ENCODE peak calls at places on chromosome 11, in five cellular contexts. C is GM12878, K is SK-N-SH, T is HepG2, N is K562. Y is an unnamed sample.
A peak's percentile ranks its signal among the peaks of the same experiment; 100 is the strongest.

GRCh38 chr11:8067567-8067928 is 13.5 kb upstream of the TUB start:
- DNase-seq in C (no peak), K (no peak), T (no peak), N (no peak), Y (no peak)

GRCh38 chr11:68200639-68201038 is 12.5 kb downstream of the KMT5B start:
- DNase-seq in C (no peak), K (no peak), T (no peak), N (no peak), Y (no peak)

GRCh38 chr11:64469288-64469687 is 110.3 kb downstream of the RPS6KA4 start:
- DNase-seq in C (no peak), K (no peak), T (no peak), N (no peak), Y (no peak)

GRCh38 chr11:106304274-106304673 is 226.8 kb downstream of the AASDHPPT start:
- DNase-seq in C (no peak), K (no peak), T (no peak), N (no peak), Y (no peak)

GRCh38 chr11:108432783-108433182 is 34.5 kb downstream of the C11orf65 start:
- DNase-seq in C (no peak), K (no peak), T (no peak), N (no peak), Y (no peak)

GRCh38 chr11:29019960-29020683 is 911.9 kb downstream of the METTL15 start:
- DNase-seq in C (no peak), K (no peak), T (no peak), N (no peak), Y (no peak)

GRCh38 chr11:2904153-2905052 is 18.8 kb upstream of the CDKN1C start:
- DNase-seq in C (no peak), K (no peak), T (no peak), N (no peak), Y (no peak)

GRCh38 chr11:7413961-7414728 is 71.2 kb upstream of the OLFML1 start:
- DNase-seq in C (no peak), K (no peak), T (peak; percentile 2), N (no peak), Y (no peak)

GRCh38 chr11:89495951-89496350 is 4.8 kb upstream of the NOX4 start:
- DNase-seq in C (no peak), K (no peak), T (no peak), N (no peak), Y (no peak)

GRCh38 chr11:27485930-27486773 is 13.6 kb upstream of the LGR4 start:
- DNase-seq in C (no peak), K (peak; percentile 40), T (peak; percentile 54), N (peak; percentile 45), Y (no peak)

GRCh38 chr11:14388352-14388751 is 29.4 kb upstream of the RRAS2 start:
- DNase-seq in C (no peak), K (no peak), T (no peak), N (no peak), Y (no peak)

GRCh38 chr11:72805214-72805613 is 9.0 kb upstream of the ATG16L2 start:
- DNase-seq in C (no peak), K (no peak), T (no peak), N (no peak), Y (no peak)

GRCh38 chr11:105148241-105148640 is 8.7 kb upstream of the CARD18 start:
- DNase-seq in C (no peak), K (no peak), T (no peak), N (no peak), Y (no peak)

GRCh38 chr11:123202155-123202714 is 7.2 kb upstream of the CLMP start:
- DNase-seq in C (no peak), K (peak; percentile 59), T (no peak), N (no peak), Y (no peak)

GRCh38 chr11:110026823-110027626 is 66.2 kb upstream of the ZC3H12C start:
- DNase-seq in C (peak; percentile 99), K (no peak), T (no peak), N (no peak), Y (no peak)

GRCh38 chr11:75431533-75432525 is 1.2 kb downstream of the KLHL35 start:
- DNase-seq in C (no peak), K (peak; percentile 55), T (no peak), N (no peak), Y (no peak)

GRCh38 chr11:113806403-113806802 is 26.8 kb downstream of the CLDN25 start:
- DNase-seq in C (no peak), K (peak; percentile 33), T (peak; percentile 64), N (peak; percentile 38), Y (peak; percentile 57)
- TF ChIP-seq FOXM1 in C (no peak), K (no peak), T (no peak), N (no peak), Y (no peak)

DNA sequence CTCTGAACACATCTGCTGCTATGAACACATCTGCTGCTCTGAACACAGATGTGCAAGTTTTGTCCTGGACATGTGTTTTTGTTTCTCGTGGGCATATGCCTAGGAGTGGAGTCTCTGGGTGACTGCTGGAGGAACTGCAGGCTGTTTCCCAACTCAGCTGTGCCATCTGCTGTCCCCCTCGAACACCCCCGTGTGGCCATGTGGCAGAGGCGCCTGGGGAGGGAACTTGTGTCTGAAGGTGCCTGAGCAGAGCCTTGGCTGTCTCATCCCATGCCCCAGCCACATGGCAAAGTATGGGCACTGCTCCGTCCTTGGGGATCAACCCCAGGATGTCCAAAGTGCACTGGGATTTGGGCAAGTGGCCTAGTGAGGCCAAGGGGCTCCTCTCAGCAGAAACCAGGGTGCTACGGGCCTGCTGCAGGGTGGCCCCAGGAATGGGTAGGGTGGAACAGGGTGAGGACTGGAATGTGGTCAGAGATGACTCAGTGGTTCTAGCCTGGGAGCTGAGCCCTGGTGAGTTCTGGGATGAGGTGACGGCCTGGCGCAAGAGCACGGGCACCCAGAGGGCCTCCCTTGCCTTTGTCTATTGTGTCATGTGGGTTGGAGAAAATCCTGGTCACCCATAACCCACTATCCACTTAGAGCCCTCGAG is 14.7 kb downstream of the GATD1 start:
- DNase-seq in C (no peak), K (peak; percentile 82), T (no peak), N (peak; percentile 40), Y (no peak)
- TF ChIP-seq FOXM1 in C (no peak), K (no peak), T (no peak), N (no peak), Y (no peak)

DNA sequence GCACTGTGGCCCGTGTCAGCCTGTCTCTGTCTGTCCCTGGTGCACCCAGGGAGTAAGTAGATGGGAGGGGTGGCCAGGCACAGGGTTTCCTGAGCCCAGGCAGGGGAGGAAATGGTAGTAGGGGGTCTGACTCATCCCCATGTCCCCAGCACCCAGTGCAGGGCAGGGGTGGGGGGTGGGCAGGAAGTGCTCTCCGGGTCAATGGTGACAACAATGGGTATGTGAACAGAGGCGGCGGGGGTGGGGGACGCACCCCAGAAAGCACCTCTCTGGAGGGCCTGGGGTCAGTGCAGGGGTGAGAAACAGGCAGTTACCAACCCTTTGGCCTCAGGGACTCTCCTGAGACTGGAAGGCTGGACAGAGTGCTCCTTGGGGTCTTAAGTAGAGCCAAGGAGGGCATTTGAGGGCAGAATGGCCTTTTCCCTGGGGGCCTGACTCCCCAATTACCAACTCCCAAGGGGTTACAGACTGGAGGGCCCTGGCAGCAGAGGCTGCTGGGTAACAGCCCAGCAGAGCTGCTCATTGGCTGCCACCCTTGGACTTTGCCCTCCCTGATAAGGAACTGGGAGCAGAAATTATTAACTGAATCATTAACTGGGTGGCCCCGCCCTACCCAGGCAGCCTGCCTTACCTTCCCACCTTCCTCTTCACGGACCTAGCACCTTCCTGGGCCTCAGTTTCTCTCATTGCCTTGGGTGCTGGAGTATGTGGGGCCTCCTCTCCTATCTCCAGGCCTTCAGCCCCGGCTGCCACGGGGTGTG is 4.2 kb downstream of the MYRF start:
- DNase-seq in C (peak; percentile 73), K (no peak), T (peak; percentile 94), N (peak; percentile 74), Y (no peak)
- TF ChIP-seq FOXM1 in C (no peak), K (no peak), T (no peak), N (no peak), Y (no peak)

DNA sequence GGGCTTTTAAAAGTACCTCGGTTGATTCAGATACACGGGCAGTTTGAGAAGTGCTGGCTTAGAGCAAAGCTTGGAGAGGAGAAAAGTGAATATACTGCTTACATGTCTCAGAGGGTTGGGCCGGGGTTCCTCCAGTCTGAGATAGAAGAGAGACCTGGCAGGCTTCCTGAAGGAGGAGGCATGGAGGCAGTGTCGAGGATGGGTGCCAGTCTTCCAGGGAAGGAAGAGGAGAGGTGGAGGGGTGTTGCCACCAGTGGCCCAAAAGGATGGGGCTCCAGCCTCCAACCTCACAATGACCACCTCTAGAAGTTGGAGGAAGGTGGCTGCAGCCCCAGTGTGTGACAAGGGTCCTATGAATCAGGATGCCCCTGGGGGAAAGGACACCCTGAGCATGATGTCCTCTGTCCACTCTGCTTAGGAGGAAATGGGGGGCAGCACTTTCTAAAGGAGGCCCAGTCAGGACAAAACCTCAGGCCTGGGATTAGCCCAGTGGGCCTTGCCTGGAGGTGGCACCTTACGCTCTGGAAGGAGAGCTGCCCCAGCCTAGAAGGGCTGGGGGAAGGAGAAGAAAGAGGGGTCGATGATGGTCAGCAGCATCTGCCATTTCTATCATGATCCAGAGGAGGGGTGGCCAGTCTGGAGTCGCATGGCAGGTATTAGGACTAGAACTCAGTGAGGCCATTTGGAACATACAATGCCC is 65.2 kb downstream of the CD82 start:
- DNase-seq in C (no peak), K (no peak), T (no peak), N (no peak), Y (no peak)
- TF ChIP-seq FOXM1 in C (no peak), K (no peak), T (no peak), N (no peak), Y (no peak)

GRCh38 chr11:22454461-22454860 is 116.3 kb downstream of the SLC17A6 start:
- DNase-seq in C (no peak), K (no peak), T (no peak), N (no peak), Y (no peak)
- TF ChIP-seq FOXM1 in C (no peak), K (no peak), T (no peak), N (no peak), Y (no peak)

DNA sequence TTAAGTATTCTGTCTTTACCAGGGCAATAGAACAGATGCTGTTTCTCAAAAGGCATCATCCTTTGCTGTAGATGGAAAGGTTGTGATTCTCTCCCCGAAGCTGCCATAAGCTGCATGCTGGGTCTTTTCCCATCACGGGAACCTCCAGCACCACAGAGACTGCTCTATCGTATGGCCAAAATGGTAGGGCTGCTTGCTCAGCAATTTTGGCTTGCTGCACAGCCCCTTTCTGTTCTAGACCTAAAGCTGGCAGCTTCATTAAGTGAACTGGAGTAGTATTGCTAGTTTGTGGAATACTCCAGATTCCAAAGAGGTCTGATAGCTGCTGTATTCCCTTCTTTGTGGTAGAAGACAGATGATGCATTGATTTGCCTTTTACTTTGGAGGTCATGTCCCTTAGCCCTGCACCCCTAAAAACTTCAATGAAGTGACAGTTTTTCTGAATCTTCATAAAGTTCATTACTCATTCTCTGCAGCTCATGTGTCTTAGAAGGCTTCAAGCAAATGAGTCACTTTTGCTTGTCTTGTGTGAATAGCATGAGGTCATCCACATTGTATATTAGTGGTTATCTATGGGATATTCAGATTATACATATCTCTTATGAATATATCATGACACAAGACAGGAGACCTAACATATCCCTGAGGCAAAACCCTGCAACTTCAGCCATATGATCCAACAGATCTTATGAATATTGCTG is 245.3 kb downstream of the FAM76B start:
- DNase-seq in C (no peak), K (no peak), T (no peak), N (no peak), Y (no peak)
- TF ChIP-seq FOXM1 in C (no peak), K (no peak), T (no peak), N (no peak), Y (no peak)

GRCh38 chr11:59894616-59895015 is 16.0 kb downstream of the OOSP3 start:
- DNase-seq in C (no peak), K (no peak), T (no peak), N (no peak), Y (no peak)

DNA sequence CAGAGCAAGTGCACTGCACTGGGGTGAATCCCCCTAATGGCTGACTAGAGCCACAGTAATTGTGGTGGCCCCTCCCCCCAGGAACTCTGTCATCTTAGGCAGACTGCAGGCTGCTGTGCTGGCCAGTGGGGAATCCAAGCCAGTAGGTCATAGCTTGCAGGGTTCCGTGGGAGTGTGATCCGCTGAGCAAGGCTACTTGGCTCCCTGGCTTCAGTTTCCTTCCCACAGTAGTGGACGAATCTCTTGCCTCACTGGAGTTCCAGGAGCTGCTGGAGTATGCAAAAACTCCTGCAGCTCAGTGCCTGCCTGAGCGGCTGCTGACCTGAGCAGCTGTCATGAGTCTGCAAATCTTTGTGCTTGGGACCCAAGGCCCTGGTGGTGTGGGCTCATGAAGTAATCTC is 13.2 kb downstream of the OOSP3 start:
- DNase-seq in C (no peak), K (no peak), T (no peak), N (peak; percentile 63), Y (no peak)
- TF ChIP-seq FOXM1 in C (no peak), K (no peak), T (no peak), N (no peak), Y (no peak)